ENCODE peak calls at places on chromosomes 2 and 18, in eight cellular contexts. One of them, this sample, is unnamed.

GRCh38 chr2:231707625-231708049 is 688 bp upstream of the PTMA start:
- DNase-seq in left ventricle myocardium inferior: peak
- DNase-seq in T1000: peak
- DNase-seq in RCC 7860: no peak
- DNase-seq in Kasumi-1: no peak
- DNase-seq in epithelial cell of esophagus: peak
- DNase-seq in H4: peak
- DNase-seq in stimulated activated CD4-positive, alpha-beta T cell treated with anti-CD3 and anti-CD28 coated beads, Interleukin-4, amount 100 ng/mL, for 24 hours: peak
- DNase-seq in this sample: no peak

GRCh38 chr18:62347091-62347506 is 22.0 kb downstream of the TNFRSF11A start:
- DNase-seq in left ventricle myocardium inferior: no peak
- DNase-seq in T1000: no peak
- DNase-seq in RCC 7860: no peak
- DNase-seq in Kasumi-1: no peak
- DNase-seq in epithelial cell of esophagus: no peak
- DNase-seq in H4: peak
- DNase-seq in stimulated activated CD4-positive, alpha-beta T cell treated with anti-CD3 and anti-CD28 coated beads, Interleukin-4, amount 100 ng/mL, for 24 hours: no peak
- DNase-seq in this sample: no peak

GRCh38 chr18:32888311-32888710 is 115.5 kb upstream of the KLHL14 start:
- DNase-seq in left ventricle myocardium inferior: no peak
- DNase-seq in T1000: no peak
- DNase-seq in RCC 7860: no peak
- DNase-seq in Kasumi-1: no peak
- DNase-seq in epithelial cell of esophagus: no peak
- DNase-seq in H4: no peak
- DNase-seq in stimulated activated CD4-positive, alpha-beta T cell treated with anti-CD3 and anti-CD28 coated beads, Interleukin-4, amount 100 ng/mL, for 24 hours: no peak
- DNase-seq in this sample: no peak

GRCh38 chr2:201108341-201108740 is 7.6 kb upstream of the CFLAR start:
- DNase-seq in left ventricle myocardium inferior: no peak
- DNase-seq in T1000: no peak
- DNase-seq in RCC 7860: no peak
- DNase-seq in Kasumi-1: no peak
- DNase-seq in epithelial cell of esophagus: no peak
- DNase-seq in H4: no peak
- DNase-seq in stimulated activated CD4-positive, alpha-beta T cell treated with anti-CD3 and anti-CD28 coated beads, Interleukin-4, amount 100 ng/mL, for 24 hours: no peak
- DNase-seq in this sample: no peak

GRCh38 chr18:74800098-74800497 is 202.4 kb downstream of the ZNF407 start:
- DNase-seq in left ventricle myocardium inferior: no peak
- DNase-seq in T1000: no peak
- DNase-seq in RCC 7860: no peak
- DNase-seq in Kasumi-1: no peak
- DNase-seq in epithelial cell of esophagus: no peak
- DNase-seq in H4: no peak
- DNase-seq in stimulated activated CD4-positive, alpha-beta T cell treated with anti-CD3 and anti-CD28 coated beads, Interleukin-4, amount 100 ng/mL, for 24 hours: no peak
- DNase-seq in this sample: no peak

GRCh38 chr18:48319796-48320638 is 89.2 kb downstream of the ZBTB7C start:
- DNase-seq in left ventricle myocardium inferior: no peak
- DNase-seq in T1000: no peak
- DNase-seq in RCC 7860: peak
- DNase-seq in Kasumi-1: no peak
- DNase-seq in epithelial cell of esophagus: peak
- DNase-seq in H4: no peak
- DNase-seq in stimulated activated CD4-positive, alpha-beta T cell treated with anti-CD3 and anti-CD28 coated beads, Interleukin-4, amount 100 ng/mL, for 24 hours: no peak
- DNase-seq in this sample: peak

GRCh38 chr2:85785027-85785822 is 31.4 kb downstream of the ATOH8 start:
- DNase-seq in left ventricle myocardium inferior: no peak
- DNase-seq in T1000: no peak
- DNase-seq in RCC 7860: peak
- DNase-seq in Kasumi-1: no peak
- DNase-seq in epithelial cell of esophagus: no peak
- DNase-seq in H4: peak
- DNase-seq in stimulated activated CD4-positive, alpha-beta T cell treated with anti-CD3 and anti-CD28 coated beads, Interleukin-4, amount 100 ng/mL, for 24 hours: no peak
- DNase-seq in this sample: no peak

GRCh38 chr2:39150890-39151497 is 30.1 kb upstream of the SOS1 start:
- DNase-seq in left ventricle myocardium inferior: no peak
- DNase-seq in T1000: no peak
- DNase-seq in RCC 7860: no peak
- DNase-seq in Kasumi-1: no peak
- DNase-seq in epithelial cell of esophagus: no peak
- DNase-seq in H4: no peak
- DNase-seq in stimulated activated CD4-positive, alpha-beta T cell treated with anti-CD3 and anti-CD28 coated beads, Interleukin-4, amount 100 ng/mL, for 24 hours: no peak
- DNase-seq in this sample: no peak

GRCh38 chr2:221502270-221502973 is 69.7 kb downstream of the EPHA4 start:
- DNase-seq in left ventricle myocardium inferior: no peak
- DNase-seq in T1000: peak
- DNase-seq in RCC 7860: peak
- DNase-seq in Kasumi-1: no peak
- DNase-seq in epithelial cell of esophagus: peak
- DNase-seq in H4: no peak
- DNase-seq in stimulated activated CD4-positive, alpha-beta T cell treated with anti-CD3 and anti-CD28 coated beads, Interleukin-4, amount 100 ng/mL, for 24 hours: peak
- DNase-seq in this sample: no peak

GRCh38 chr2:67476808-67477790 is 80.0 kb downstream of the ETAA1 start:
- DNase-seq in left ventricle myocardium inferior: no peak
- DNase-seq in T1000: no peak
- DNase-seq in RCC 7860: peak
- DNase-seq in Kasumi-1: peak
- DNase-seq in epithelial cell of esophagus: peak
- DNase-seq in H4: peak
- DNase-seq in stimulated activated CD4-positive, alpha-beta T cell treated with anti-CD3 and anti-CD28 coated beads, Interleukin-4, amount 100 ng/mL, for 24 hours: no peak
- DNase-seq in this sample: peak

GRCh38 chr2:95060446-95061118 is 35.1 kb downstream of the MAL start:
- DNase-seq in left ventricle myocardium inferior: no peak
- DNase-seq in T1000: no peak
- DNase-seq in RCC 7860: no peak
- DNase-seq in Kasumi-1: no peak
- DNase-seq in epithelial cell of esophagus: no peak
- DNase-seq in H4: no peak
- DNase-seq in stimulated activated CD4-positive, alpha-beta T cell treated with anti-CD3 and anti-CD28 coated beads, Interleukin-4, amount 100 ng/mL, for 24 hours: no peak
- DNase-seq in this sample: no peak

GRCh38 chr2:238097988-238098853 is 1.9 kb upstream of the ESPNL start:
- DNase-seq in left ventricle myocardium inferior: peak
- DNase-seq in T1000: peak
- DNase-seq in RCC 7860: peak
- DNase-seq in Kasumi-1: peak
- DNase-seq in epithelial cell of esophagus: peak
- DNase-seq in H4: no peak
- DNase-seq in stimulated activated CD4-positive, alpha-beta T cell treated with anti-CD3 and anti-CD28 coated beads, Interleukin-4, amount 100 ng/mL, for 24 hours: no peak
- DNase-seq in this sample: peak

GRCh38 chr2:176121377-176122111 is 975 bp upstream of the HOXD9 start:
- DNase-seq in left ventricle myocardium inferior: no peak
- DNase-seq in T1000: no peak
- DNase-seq in RCC 7860: no peak
- DNase-seq in Kasumi-1: no peak
- DNase-seq in epithelial cell of esophagus: no peak
- DNase-seq in H4: no peak
- DNase-seq in stimulated activated CD4-positive, alpha-beta T cell treated with anti-CD3 and anti-CD28 coated beads, Interleukin-4, amount 100 ng/mL, for 24 hours: no peak
- DNase-seq in this sample: no peak